ENCODE peak calls at places on chromosomes 4 and X, in six cellular contexts. C is tibial nerve, Y is glutamatergic neuron, A is type B pancreatic cell, Z is fibroblast of lung, K is cardiac muscle cell. V is an unnamed sample.

GRCh38 chrX:56947695-56948094 is 47.6 kb downstream of the SPIN3 start:
- DNase-seq in K (no peak), A (no peak), Z (no peak), Y (no peak), C (no peak), V (no peak)

GRCh38 chrX:130563476-130563875 is 161.7 kb downstream of the RBMX2 start:
- DNase-seq in C (no peak), Z (no peak), Y (peak; percentile 12), K (no peak), A (no peak), V (no peak)

GRCh38 chr4:181504846-181505374 is 738.3 kb upstream of the TENM3 start:
- DNase-seq in C (no peak), Y (peak; percentile 82), A (no peak), K (peak; percentile 54), Z (no peak), V (no peak)

GRCh38 chr4:128657638-128658037 is 151.9 kb upstream of the JADE1 start:
- DNase-seq in Y (no peak), C (no peak), K (no peak), A (no peak), Z (no peak), V (no peak)

GRCh38 chr4:87425711-87426110 is 3.3 kb downstream of the NUDT9 start:
- DNase-seq in K (no peak), A (no peak), C (no peak), Z (no peak), Y (no peak), V (no peak)

GRCh38 chr4:52995341-52996030 is 133.4 kb downstream of the RASL11B start:
- DNase-seq in Y (no peak), K (no peak), A (no peak), Z (no peak), C (no peak), V (no peak)

GRCh38 chr4:14575919-14576318 is 426.4 kb upstream of the CPEB2 start:
- DNase-seq in C (no peak), Y (no peak), Z (no peak), A (no peak), K (no peak), V (no peak)

GRCh38 chrX:53287493-53288138 is 6.2 kb upstream of the IQSEC2 start:
- DNase-seq in C (peak; percentile 18), K (peak; percentile 4), Y (no peak), A (no peak), Z (peak; percentile 63), V (no peak)

GRCh38 chr4:86367577-86367976 is 7.7 kb upstream of the MAPK10 start:
- DNase-seq in C (no peak), Z (peak; percentile 74), K (no peak), A (no peak), Y (no peak), V (no peak)

GRCh38 chr4:170198742-170199141 is 109.0 kb upstream of the AADAT start:
- DNase-seq in K (no peak), Z (no peak), C (no peak), Y (no peak), A (no peak), V (no peak)

GRCh38 chr4:3115637-3116300 is 41.3 kb downstream of the HTT start:
- DNase-seq in Y (no peak), K (no peak), C (no peak), Z (no peak), A (no peak), V (no peak)

GRCh38 chrX:12814434-12814833 is 23.2 kb downstream of the PRPS2 start:
- DNase-seq in C (peak; percentile 40), Z (peak; percentile 64), Y (peak; percentile 43), K (peak; percentile 28), A (no peak), V (no peak)
- TF ChIP-seq CTCF in C (peak; percentile 38), Z (peak; percentile 44), Y (peak; percentile 22), K (peak; percentile 50), A (peak; percentile 76), V (peak; percentile 59)

DNA sequence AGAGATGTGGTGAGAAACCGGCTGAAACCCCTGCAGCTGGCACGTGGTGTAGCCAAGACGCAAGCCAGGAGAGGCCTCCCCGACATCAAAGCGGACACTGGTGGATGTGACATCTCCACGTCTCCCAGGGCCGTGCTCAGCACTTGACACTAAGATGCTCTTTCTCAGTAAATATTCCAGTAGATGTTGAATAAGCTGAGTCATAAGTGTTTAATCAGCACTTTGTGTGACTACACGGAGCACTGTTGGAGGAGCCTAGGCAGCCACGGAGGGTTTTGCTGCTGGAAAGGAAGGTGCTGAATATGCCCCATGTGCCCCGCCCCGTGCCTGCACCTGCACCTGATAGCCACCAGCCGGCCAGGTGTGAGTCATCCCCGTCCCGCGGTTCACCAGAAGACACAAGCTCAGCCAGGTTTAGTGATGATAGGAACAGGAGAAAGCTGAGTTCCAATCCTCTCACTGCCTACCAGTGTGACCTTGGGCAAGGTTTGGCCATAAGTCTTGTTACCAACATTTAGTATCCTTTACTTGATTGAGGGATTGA is 29.0 kb upstream of the C4orf50 start:
- DNase-seq in Y (no peak), K (no peak), C (no peak), A (no peak), Z (no peak), V (no peak)
- TF ChIP-seq CTCF in Y (no peak), K (no peak), C (no peak), A (no peak), Z (no peak), V (no peak)

GRCh38 chrX:22664826-22665225 is 334.9 kb upstream of the DDX53 start:
- DNase-seq in A (no peak), Z (no peak), Y (no peak), K (peak; percentile 17), C (no peak), V (no peak)

GRCh38 chrX:22660756-22661155 is 339.0 kb upstream of the DDX53 start:
- DNase-seq in A (no peak), Y (no peak), K (no peak), Z (no peak), C (no peak), V (no peak)

GRCh38 chrX:22665818-22666217 is 333.9 kb upstream of the DDX53 start:
- DNase-seq in A (no peak), C (no peak), Y (no peak), Z (no peak), K (no peak), V (no peak)

GRCh38 chrX:22666441-22666840 is 333.3 kb upstream of the DDX53 start:
- DNase-seq in Y (peak; percentile 18), K (peak; percentile 33), Z (peak; percentile 47), A (no peak), C (no peak), V (no peak)

DNA sequence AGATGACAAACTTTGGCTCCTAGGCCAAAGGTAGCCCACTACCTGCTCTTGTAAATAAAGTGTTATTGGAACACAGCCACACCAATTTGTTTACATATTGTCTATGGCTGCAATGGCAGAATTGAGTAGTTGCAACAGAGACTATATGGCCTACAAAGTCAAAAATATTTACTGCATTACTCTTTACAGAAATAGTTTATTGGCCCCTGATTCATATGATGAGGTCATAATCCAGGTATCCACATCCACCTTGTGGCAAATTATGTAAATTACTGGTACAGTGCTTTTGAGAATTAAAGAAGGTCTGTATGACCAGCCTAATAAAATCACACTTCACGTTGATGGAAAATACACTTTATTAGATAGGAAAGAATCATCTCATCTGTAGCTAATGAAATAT is 337.0 kb upstream of the DDX53 start:
- DNase-seq in Z (no peak), A (no peak), C (no peak), K (no peak), Y (no peak), V (no peak)
- TF ChIP-seq CTCF in Z (no peak), A (no peak), C (no peak), K (no peak), Y (no peak), V (no peak)

GRCh38 chrX:131792356-131792749 is 230.7 kb upstream of the STK26 start:
- DNase-seq in C (no peak), Z (no peak), Y (no peak), A (no peak), K (no peak), V (no peak)
- TF ChIP-seq CTCF in C (peak; percentile 40), Z (no peak), Y (no peak), A (no peak), K (no peak), V (no peak)

GRCh38 chr4:132076829-132077228 is 1072.3 kb upstream of the PCDH10 start:
- DNase-seq in Z (no peak), A (no peak), Y (no peak), K (no peak), C (no peak), V (no peak)
- TF ChIP-seq CTCF in Z (no peak), A (peak; percentile 47), Y (no peak), K (peak; percentile 3), C (no peak), V (peak; percentile 3)

GRCh38 chr4:185471235-185472062 is at the start of gene CCDC110:
- DNase-seq in Z (peak; percentile 99), C (peak; percentile 89), Y (peak; percentile 98), K (peak; percentile 97), A (peak; percentile 93), V (peak; percentile 50)

GRCh38 chr4:185469539-185470154 is 1.9 kb downstream of the CCDC110 start:
- DNase-seq in Y (no peak), Z (no peak), C (no peak), K (no peak), A (no peak), V (no peak)

GRCh38 chr4:185470503-185471195 is 884 bp downstream of the CCDC110 start:
- DNase-seq in Y (peak; percentile 28), Z (peak; percentile 20), K (peak; percentile 11), C (peak; percentile 28), A (no peak), V (no peak)

GRCh38 chr4:185473247-185473646 is 1.7 kb upstream of the CCDC110 start:
- DNase-seq in Y (no peak), Z (no peak), K (no peak), C (no peak), A (no peak), V (no peak)

DNA sequence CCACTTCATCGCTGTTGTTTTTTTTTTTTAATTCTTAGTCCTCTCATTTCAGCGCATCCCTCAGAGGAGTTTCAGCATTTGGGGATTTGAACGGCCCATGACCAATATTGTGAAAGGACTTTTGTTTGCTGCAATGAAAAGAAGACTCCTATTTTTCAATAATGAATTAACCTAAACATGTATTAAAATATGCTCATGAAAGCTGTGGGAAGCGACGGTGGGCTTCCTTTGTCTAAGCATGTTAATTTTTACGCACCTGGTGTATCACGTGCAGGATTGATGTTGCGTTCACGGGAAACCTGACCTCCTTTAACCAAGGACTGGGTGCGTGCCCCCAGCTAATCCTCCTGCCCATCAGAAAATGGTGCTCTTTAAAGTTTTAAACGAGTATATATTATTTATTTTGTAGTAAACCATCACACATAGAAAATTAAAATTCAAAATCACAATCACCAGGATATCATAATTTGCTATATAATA is 570 bp upstream of the CCDC110 start:
- DNase-seq in Z (peak; percentile 8), A (no peak), Y (no peak), C (no peak), K (no peak), V (no peak)
- TF ChIP-seq CTCF in Z (no peak), A (no peak), Y (no peak), C (no peak), K (no peak), V (no peak)

DNA sequence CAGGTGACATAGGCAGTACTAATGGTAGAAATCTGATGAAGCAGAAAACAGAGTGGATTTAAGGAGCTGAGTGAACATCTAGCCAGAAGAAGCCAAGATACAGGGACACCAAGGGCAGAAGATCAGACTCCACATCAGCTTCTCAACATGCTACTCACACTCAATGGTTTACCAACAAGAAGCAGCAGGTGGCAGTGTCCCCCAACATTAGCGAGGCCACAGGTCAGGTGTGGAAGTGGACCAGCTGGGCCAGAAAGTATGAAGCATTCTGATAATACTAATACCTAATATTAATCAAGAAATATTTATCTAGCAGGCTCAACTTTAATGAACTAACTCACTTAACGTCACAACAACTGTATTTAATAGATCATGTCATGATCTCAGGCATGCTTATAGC is 73.4 kb upstream of the TTC29 start:
- DNase-seq in A (no peak), C (peak; percentile 92), Y (peak; percentile 66), K (peak; percentile 61), Z (peak; percentile 72), V (peak; percentile 9)
- TF ChIP-seq CTCF in A (peak; percentile 75), C (peak; percentile 36), Y (peak; percentile 63), K (peak; percentile 70), Z (peak; percentile 82), V (peak; percentile 88)